ENCODE peak calls at places on chromosomes 7 and 10, in nine cellular contexts. One of them, this sample, is unnamed.

GRCh38 chr10:110056822-110057221 is 49.0 kb downstream of the ADD3 start:
- DNase-seq in GM12891: no peak
- DNase-seq in AG04450: no peak
- DNase-seq in nephron progenitor cell: no peak
- DNase-seq in T-helper 2 cell: no peak
- DNase-seq in CD4-positive, alpha-beta T cell: no peak
- DNase-seq in T1000: no peak
- DNase-seq in T-helper 17 cell: no peak
- DNase-seq in C1 segment of cervical spinal cord: no peak
- DNase-seq in this sample: no peak

GRCh38 chr10:60147025-60147424 is 240.7 kb upstream of the CCDC6 start:
- DNase-seq in C1 segment of cervical spinal cord: no peak
- DNase-seq in T1000: no peak
- DNase-seq in T-helper 17 cell: no peak
- DNase-seq in AG04450: no peak
- DNase-seq in nephron progenitor cell: no peak
- DNase-seq in CD4-positive, alpha-beta T cell: no peak
- DNase-seq in GM12891: no peak
- DNase-seq in T-helper 2 cell: no peak
- DNase-seq in this sample: no peak

GRCh38 chr10:114548662-114549061 is 109.4 kb downstream of the ABLIM1 start:
- DNase-seq in GM12891: no peak
- DNase-seq in AG04450: no peak
- DNase-seq in C1 segment of cervical spinal cord: no peak
- DNase-seq in nephron progenitor cell: peak
- DNase-seq in CD4-positive, alpha-beta T cell: no peak
- DNase-seq in T1000: no peak
- DNase-seq in T-helper 2 cell: no peak
- DNase-seq in T-helper 17 cell: no peak
- DNase-seq in this sample: no peak

GRCh38 chr7:20083781-20084180 is 133.4 kb downstream of the MACC1 start:
- DNase-seq in nephron progenitor cell: no peak
- DNase-seq in C1 segment of cervical spinal cord: no peak
- DNase-seq in T-helper 2 cell: no peak
- DNase-seq in T1000: peak
- DNase-seq in AG04450: no peak
- DNase-seq in CD4-positive, alpha-beta T cell: no peak
- DNase-seq in GM12891: no peak
- DNase-seq in T-helper 17 cell: no peak
- DNase-seq in this sample: no peak

GRCh38 chr10:60532691-60533468 is 143.2 kb upstream of the ANK3 start:
- DNase-seq in T1000: no peak
- DNase-seq in CD4-positive, alpha-beta T cell: no peak
- DNase-seq in T-helper 17 cell: no peak
- DNase-seq in GM12891: no peak
- DNase-seq in T-helper 2 cell: no peak
- DNase-seq in nephron progenitor cell: no peak
- DNase-seq in C1 segment of cervical spinal cord: no peak
- DNase-seq in AG04450: no peak
- DNase-seq in this sample: no peak

GRCh38 chr10:88831709-88832108 is 19.9 kb downstream of the ANKRD22 start:
- DNase-seq in T-helper 2 cell: peak
- DNase-seq in CD4-positive, alpha-beta T cell: peak
- DNase-seq in T-helper 17 cell: no peak
- DNase-seq in nephron progenitor cell: no peak
- DNase-seq in T1000: no peak
- DNase-seq in C1 segment of cervical spinal cord: no peak
- DNase-seq in AG04450: no peak
- DNase-seq in GM12891: no peak
- DNase-seq in this sample: no peak

GRCh38 chr7:124603066-124603465 is 162.5 kb downstream of the GPR37 start:
- DNase-seq in nephron progenitor cell: no peak
- DNase-seq in GM12891: no peak
- DNase-seq in T-helper 2 cell: no peak
- DNase-seq in C1 segment of cervical spinal cord: no peak
- DNase-seq in T1000: no peak
- DNase-seq in T-helper 17 cell: no peak
- DNase-seq in AG04450: no peak
- DNase-seq in CD4-positive, alpha-beta T cell: no peak
- DNase-seq in this sample: no peak

GRCh38 chr7:66356277-66356721 is 151.2 kb downstream of the TPST1 start:
- DNase-seq in T-helper 17 cell: no peak
- DNase-seq in T1000: no peak
- DNase-seq in T-helper 2 cell: no peak
- DNase-seq in CD4-positive, alpha-beta T cell: no peak
- DNase-seq in C1 segment of cervical spinal cord: no peak
- DNase-seq in nephron progenitor cell: no peak
- DNase-seq in AG04450: peak
- DNase-seq in GM12891: no peak
- DNase-seq in this sample: no peak

GRCh38 chr10:78964952-78965633 is 103.7 kb upstream of the ZMIZ1 start:
- DNase-seq in T1000: peak
- DNase-seq in C1 segment of cervical spinal cord: peak
- DNase-seq in T-helper 17 cell: no peak
- DNase-seq in AG04450: no peak
- DNase-seq in GM12891: no peak
- DNase-seq in CD4-positive, alpha-beta T cell: no peak
- DNase-seq in T-helper 2 cell: no peak
- DNase-seq in nephron progenitor cell: peak
- DNase-seq in this sample: peak

GRCh38 chr10:73641272-73642060 is at the start of gene MYOZ1:
- DNase-seq in T-helper 17 cell: no peak
- DNase-seq in C1 segment of cervical spinal cord: no peak
- DNase-seq in nephron progenitor cell: no peak
- DNase-seq in CD4-positive, alpha-beta T cell: no peak
- DNase-seq in GM12891: no peak
- DNase-seq in AG04450: no peak
- DNase-seq in T-helper 2 cell: no peak
- DNase-seq in T1000: no peak
- DNase-seq in this sample: no peak

GRCh38 chr7:75644599-75644998 is 94.1 kb downstream of the HIP1 start:
- DNase-seq in C1 segment of cervical spinal cord: no peak
- DNase-seq in AG04450: no peak
- DNase-seq in GM12891: no peak
- DNase-seq in CD4-positive, alpha-beta T cell: no peak
- DNase-seq in T-helper 17 cell: no peak
- DNase-seq in T1000: no peak
- DNase-seq in T-helper 2 cell: no peak
- DNase-seq in nephron progenitor cell: peak
- DNase-seq in this sample: no peak

This sample was measured in kidney epithelial cell.